ENCODE peak calls at places on chromosomes 12 and 14, in seven cellular contexts. T is brain microvascular endothelial cell, Q is pancreas, A is mucosa of descending colon, X is lower leg skin, E is heart right ventricle, Z is adipocyte. D is an unnamed sample.

GRCh38 chr12:116759783-116760581 is 21.9 kb downstream of the RNFT2 start:
- DNase-seq in T (no peak), A (peak; percentile 37), X (no peak), E (peak; percentile 42), Z (no peak), Q (no peak), D (no peak)

GRCh38 chr14:23114669-23115491 is 4.2 kb downstream of the CEBPE start:
- DNase-seq in A (no peak), Q (no peak), T (peak; percentile 93), X (no peak), Z (peak; percentile 89), E (no peak), D (no peak)

GRCh38 chr12:19688489-19688888 is 249.2 kb downstream of the AEBP2 start:
- DNase-seq in A (no peak), T (no peak), Z (no peak), E (no peak), X (no peak), Q (no peak), D (no peak)

GRCh38 chr12:14111230-14111865 is 129.9 kb upstream of the GRIN2B start:
- DNase-seq in Z (no peak), E (no peak), Q (no peak), A (peak; percentile 10), T (no peak), X (no peak), D (no peak)

GRCh38 chr14:39246618-39247017 is 12.9 kb downstream of the MIA2 start:
- DNase-seq in X (no peak), T (no peak), Q (no peak), A (no peak), E (no peak), Z (no peak), D (no peak)

GRCh38 chr12:96365604-96366230 is 34.5 kb downstream of the CDK17 start:
- DNase-seq in X (no peak), Q (no peak), Z (no peak), A (no peak), E (no peak), T (no peak), D (no peak)

GRCh38 chr14:102183922-102184677 is 44.4 kb downstream of the WDR20 start:
- DNase-seq in X (no peak), A (no peak), Z (no peak), Q (no peak), T (no peak), E (no peak), D (no peak)

GRCh38 chr12:100827901-100828520 is 33.4 kb downstream of the ANO4 start:
- DNase-seq in E (no peak), A (peak; percentile 25), Q (no peak), Z (peak; percentile 74), X (no peak), T (no peak), D (no peak)

GRCh38 chr12:95322335-95322734 is 104.7 kb downstream of the VEZT start:
- DNase-seq in Z (peak; percentile 56), Q (no peak), X (no peak), E (no peak), A (no peak), T (peak; percentile 45), D (no peak)

GRCh38 chr14:73695997-73696396 is 18.2 kb downstream of the PNMA1 start:
- DNase-seq in T (no peak), X (no peak), A (no peak), Q (no peak), Z (no peak), E (no peak), D (no peak)
- H3K4me3 ChIP-seq in T (no peak overlapping the region), X (no peak overlapping the region), A (no peak overlapping the region), Q (no peak overlapping the region), Z (peak overlapping the region; percentile 28), E (no peak overlapping the region), D (no peak overlapping the region)

GRCh38 chr12:121581681-121582439 is 1.0 kb upstream of the KDM2B start:
- DNase-seq in E (peak; percentile 24), Q (no peak), X (no peak), T (no peak), A (no peak), Z (peak; percentile 83), D (peak; percentile 47)
- H3K4me3 ChIP-seq in E (peak overlapping the region; percentile 84), Q (no peak overlapping the region), X (no peak overlapping the region), T (peak overlapping the region; percentile 64), A (no peak overlapping the region), Z (peak overlapping the region; percentile 85), D (peak overlapping the region; percentile 76)

GRCh38 chr14:77642407-77642806 is 26.0 kb upstream of the SPTLC2 start:
- DNase-seq in Q (no peak), X (no peak), Z (no peak), A (no peak), T (no peak), E (no peak), D (no peak)
- H3K4me3 ChIP-seq in Q (peak overlapping the region; percentile 33), X (no peak overlapping the region), Z (peak overlapping the region; percentile 76), A (no peak overlapping the region), T (peak overlapping the region; percentile 51), E (peak overlapping the region; percentile 52), D (peak overlapping the region; percentile 64)

GRCh38 chr14:63544641-63545234 is 1.6 kb upstream of the PPP2R5E start:
- DNase-seq in X (no peak), Q (no peak), E (no peak), Z (peak; percentile 48), A (peak; percentile 37), T (peak; percentile 20), D (no peak)
- H3K4me3 ChIP-seq in X (no peak overlapping the region), Q (no peak overlapping the region), E (peak overlapping the region; percentile 89), Z (peak overlapping the region; percentile 100), A (no peak overlapping the region), T (peak overlapping the region; percentile 94), D (peak overlapping the region; percentile 73)

GRCh38 chr12:56082382-56082781 is 2.4 kb downstream of the ERBB3 start:
- DNase-seq in A (no peak), E (no peak), Q (no peak), Z (no peak), T (no peak), X (no peak), D (no peak)

GRCh38 chr12:56084958-56085543 is 5.1 kb downstream of the ERBB3 start:
- DNase-seq in A (peak; percentile 61), Q (no peak), T (no peak), Z (no peak), E (no peak), X (no peak), D (no peak)

GRCh38 chr12:56081393-56082347 is 1.7 kb downstream of the ERBB3 start:
- DNase-seq in X (no peak), Z (no peak), A (peak; percentile 84), T (no peak), E (no peak), Q (peak; percentile 61), D (no peak)

GRCh38 chr12:56080556-56081138 is 682 bp downstream of the ERBB3 start:
- DNase-seq in T (no peak), Q (peak; percentile 75), E (no peak), Z (no peak), X (no peak), A (peak; percentile 82), D (no peak)

GRCh38 chr12:56082967-56083366 is 3.0 kb downstream of the ERBB3 start:
- DNase-seq in E (no peak), Q (no peak), X (no peak), Z (no peak), T (no peak), A (no peak), D (no peak)
- H3K4me3 ChIP-seq in E (no peak overlapping the region), Q (no peak overlapping the region), X (no peak overlapping the region), Z (no peak overlapping the region), T (no peak overlapping the region), A (no peak overlapping the region), D (no peak overlapping the region)

GRCh38 chr12:51028126-51028810 is 2.1 kb upstream of the SLC11A2 start:
- DNase-seq in T (peak; percentile 17), Z (peak; percentile 73), X (peak; percentile 47), A (peak; percentile 54), E (no peak), Q (no peak), D (no peak)

GRCh38 chr12:51025182-51025747 is 919 bp downstream of the SLC11A2 start:
- DNase-seq in Q (no peak), E (no peak), A (no peak), X (no peak), T (no peak), Z (no peak), D (no peak)

GRCh38 chr12:51027342-51027835 is 1.2 kb upstream of the SLC11A2 start:
- DNase-seq in Q (no peak), A (no peak), T (no peak), Z (no peak), X (no peak), E (no peak), D (no peak)

GRCh38 chr12:51025748-51026654 is at the start of gene SLC11A2:
- DNase-seq in T (peak; percentile 87), Q (peak; percentile 95), E (peak; percentile 96), A (peak; percentile 96), X (peak; percentile 94), Z (peak; percentile 96), D (peak; percentile 97)

DNA sequence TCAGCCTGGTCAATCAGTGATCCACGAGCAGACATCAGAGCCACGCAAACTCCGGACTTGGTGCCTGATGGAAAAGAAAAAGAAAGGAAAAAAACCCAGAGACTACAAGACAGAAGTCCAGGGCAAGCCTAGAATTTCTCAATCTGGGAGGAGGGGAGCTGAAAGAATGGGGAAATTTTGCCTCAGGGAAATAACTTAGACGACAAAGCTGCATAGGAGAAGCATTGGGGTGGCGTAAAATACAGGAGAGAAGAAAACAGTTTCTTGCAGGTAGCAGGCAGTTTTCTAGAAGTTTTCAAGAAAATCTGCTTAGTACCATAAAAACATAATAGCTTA is 2.6 kb upstream of the SLC11A2 start:
- DNase-seq in A (no peak), E (no peak), T (no peak), Z (peak; percentile 91), Q (no peak), X (no peak), D (no peak)
- H3K4me3 ChIP-seq in A (no peak overlapping the region), E (no peak overlapping the region), T (no peak overlapping the region), Z (peak overlapping the region; percentile 76), Q (no peak overlapping the region), X (no peak overlapping the region), D (no peak overlapping the region)

DNA sequence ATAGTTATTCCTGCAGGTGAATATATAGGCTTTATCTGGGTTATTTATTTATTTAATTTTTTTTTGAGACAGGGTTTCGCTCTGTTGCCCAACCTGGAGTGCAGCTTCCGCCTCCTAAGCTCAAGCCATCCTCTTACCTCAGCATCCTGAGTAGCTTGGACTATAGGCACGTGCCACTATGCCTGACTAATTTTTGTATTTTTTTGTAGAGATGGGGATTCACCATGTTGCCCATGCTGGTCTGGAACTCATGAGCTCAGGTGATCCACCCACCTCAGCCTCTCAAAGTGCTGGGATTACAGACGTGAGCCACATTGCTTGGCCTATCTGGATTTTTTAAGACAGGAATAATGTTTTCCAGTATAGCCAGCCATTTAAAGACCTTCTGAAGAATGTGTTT is 2.0 kb downstream of the RAN start:
- DNase-seq in T (no peak), E (no peak), Q (no peak), X (no peak), A (no peak), Z (no peak), D (no peak)
- H3K4me3 ChIP-seq in T (peak overlapping the region; percentile 83), E (no peak overlapping the region), Q (no peak overlapping the region), X (no peak overlapping the region), A (no peak overlapping the region), Z (peak overlapping the region; percentile 96), D (no peak overlapping the region)

D was measured in gastrocnemius medialis.